ENCODE peak calls at places on chromosomes 5 and 9, in six cellular contexts. One of them, this sample, is unnamed.

GRCh38 chr9:121120386-121120785 is 45.6 kb downstream of the CNTRL start:
- DNase-seq in HepG2: no peak
- DNase-seq in K562: no peak
- DNase-seq in endothelial cell of umbilical vein: no peak
- DNase-seq in GM12878: no peak
- DNase-seq in A549: no peak
- DNase-seq in this sample: peak; percentile 14

GRCh38 chr5:71528206-71528605 is 58.9 kb upstream of the MCCC2 start:
- DNase-seq in GM12878: no peak
- DNase-seq in A549: no peak
- DNase-seq in K562: no peak
- DNase-seq in endothelial cell of umbilical vein: no peak
- DNase-seq in HepG2: no peak
- DNase-seq in this sample: no peak

GRCh38 chr5:75340714-75341478 is 3.9 kb downstream of the HMGCR start:
- DNase-seq in GM12878: no peak
- DNase-seq in A549: no peak
- DNase-seq in HepG2: no peak
- DNase-seq in endothelial cell of umbilical vein: no peak
- DNase-seq in K562: no peak
- DNase-seq in this sample: no peak

GRCh38 chr5:78899922-78900362 is 85.2 kb downstream of the ARSB start:
- DNase-seq in K562: peak; percentile 59
- DNase-seq in endothelial cell of umbilical vein: peak; percentile 69
- DNase-seq in GM12878: no peak
- DNase-seq in HepG2: peak; percentile 58
- DNase-seq in A549: peak; percentile 11
- DNase-seq in this sample: peak; percentile 82

GRCh38 chr5:37816883-37817282 is 23.0 kb downstream of the GDNF start:
- DNase-seq in A549: no peak
- DNase-seq in endothelial cell of umbilical vein: no peak
- DNase-seq in HepG2: no peak
- DNase-seq in GM12878: no peak
- DNase-seq in K562: no peak
- DNase-seq in this sample: no peak

GRCh38 chr5:33855396-33855795 is 36.4 kb downstream of the ADAMTS12 start:
- DNase-seq in GM12878: no peak
- DNase-seq in HepG2: no peak
- DNase-seq in K562: no peak
- DNase-seq in endothelial cell of umbilical vein: no peak
- DNase-seq in A549: no peak
- DNase-seq in this sample: no peak

GRCh38 chr5:178785999-178786398 is 55.5 kb upstream of the ZNF354A start:
- DNase-seq in A549: peak; percentile 50
- DNase-seq in K562: peak; percentile 28
- DNase-seq in endothelial cell of umbilical vein: no peak
- DNase-seq in GM12878: no peak
- DNase-seq in HepG2: no peak
- DNase-seq in this sample: peak; percentile 89

GRCh38 chr5:57692582-57693487 is 210.2 kb upstream of the ACTBL2 start:
- DNase-seq in K562: peak; percentile 50
- DNase-seq in GM12878: no peak
- DNase-seq in HepG2: peak; percentile 92
- DNase-seq in endothelial cell of umbilical vein: peak; percentile 90
- DNase-seq in A549: peak; percentile 78
- DNase-seq in this sample: peak; percentile 65

GRCh38 chr5:43638107-43638506 is 35.1 kb downstream of the NNT start:
- DNase-seq in GM12878: no peak
- DNase-seq in HepG2: no peak
- DNase-seq in A549: no peak
- DNase-seq in endothelial cell of umbilical vein: no peak
- DNase-seq in K562: no peak
- DNase-seq in this sample: no peak

GRCh38 chr5:131545856-131546255 is 89.2 kb downstream of the RAPGEF6 start:
- DNase-seq in GM12878: no peak
- DNase-seq in endothelial cell of umbilical vein: no peak
- DNase-seq in A549: no peak
- DNase-seq in HepG2: no peak
- DNase-seq in K562: no peak
- DNase-seq in this sample: no peak

GRCh38 chr9:116149844-116150243 is 3.7 kb upstream of the PAPPA start:
- DNase-seq in HepG2: no peak
- DNase-seq in K562: peak; percentile 32
- DNase-seq in endothelial cell of umbilical vein: no peak
- DNase-seq in GM12878: no peak
- DNase-seq in A549: no peak
- DNase-seq in this sample: peak; percentile 25

GRCh38 chr5:39616131-39616530 is 191.4 kb upstream of the DAB2 start:
- DNase-seq in endothelial cell of umbilical vein: no peak
- DNase-seq in HepG2: no peak
- DNase-seq in A549: no peak
- DNase-seq in GM12878: no peak
- DNase-seq in K562: no peak
- DNase-seq in this sample: no peak

GRCh38 chr9:129624947-129625346 is 1.0 kb upstream of the NTMT1 start:
- DNase-seq in K562: no peak
- DNase-seq in HepG2: peak; percentile 66
- DNase-seq in A549: no peak
- DNase-seq in GM12878: no peak
- DNase-seq in endothelial cell of umbilical vein: no peak
- DNase-seq in this sample: peak; percentile 92

GRCh38 chr9:72540348-72540873 is 19.0 kb downstream of the TMC1 start:
- DNase-seq in K562: peak; percentile 40
- DNase-seq in HepG2: no peak
- DNase-seq in A549: no peak
- DNase-seq in endothelial cell of umbilical vein: no peak
- DNase-seq in GM12878: no peak
- DNase-seq in this sample: no peak

GRCh38 chr5:110651507-110651906 is 75.0 kb downstream of the TMEM232 start:
- DNase-seq in A549: no peak
- DNase-seq in endothelial cell of umbilical vein: no peak
- DNase-seq in K562: no peak
- DNase-seq in GM12878: no peak
- DNase-seq in HepG2: no peak
- DNase-seq in this sample: no peak

GRCh38 chr5:134392301-134392700 is 19.4 kb downstream of the CDKN2AIPNL start:
- DNase-seq in endothelial cell of umbilical vein: no peak
- DNase-seq in GM12878: no peak
- DNase-seq in A549: no peak
- DNase-seq in K562: no peak
- DNase-seq in HepG2: no peak
- DNase-seq in this sample: no peak

GRCh38 chr9:77604316-77604715 is 43.8 kb downstream of the GNA14 start:
- DNase-seq in endothelial cell of umbilical vein: no peak
- DNase-seq in K562: no peak
- DNase-seq in GM12878: no peak
- DNase-seq in A549: no peak
- DNase-seq in HepG2: no peak
- DNase-seq in this sample: no peak
- TF ChIP-seq MAX in endothelial cell of umbilical vein: no peak
- TF ChIP-seq MAX in K562: no peak
- TF ChIP-seq MAX in GM12878: no peak
- TF ChIP-seq MAX in A549: no peak
- TF ChIP-seq MAX in HepG2: no peak
- TF ChIP-seq MAX in this sample: no peak

GRCh38 chr5:32076699-32077695 is 97.1 kb downstream of the GOLPH3 start:
- DNase-seq in A549: peak; percentile 31
- DNase-seq in GM12878: peak; percentile 15
- DNase-seq in K562: peak; percentile 45
- DNase-seq in endothelial cell of umbilical vein: peak; percentile 74
- DNase-seq in HepG2: peak; percentile 27
- DNase-seq in this sample: peak; percentile 70
- TF ChIP-seq MYC in A549: no peak
- TF ChIP-seq MYC in GM12878: no peak
- TF ChIP-seq MYC in K562: no peak
- TF ChIP-seq MYC in endothelial cell of umbilical vein: no peak
- TF ChIP-seq MYC in HepG2: no peak
- TF ChIP-seq MYC in this sample: no peak

GRCh38 chr5:96548941-96549340 is 113.2 kb upstream of the CAST start:
- DNase-seq in A549: no peak
- DNase-seq in K562: no peak
- DNase-seq in endothelial cell of umbilical vein: no peak
- DNase-seq in GM12878: no peak
- DNase-seq in HepG2: no peak
- DNase-seq in this sample: no peak
- TF ChIP-seq CTCF in A549: no peak
- TF ChIP-seq CTCF in K562: no peak
- TF ChIP-seq CTCF in endothelial cell of umbilical vein: no peak
- TF ChIP-seq CTCF in GM12878: no peak
- TF ChIP-seq CTCF in HepG2: no peak
- TF ChIP-seq CTCF in this sample: no peak

GRCh38 chr5:169408735-169409134 is 107.8 kb upstream of the SLIT3 start:
- DNase-seq in endothelial cell of umbilical vein: no peak
- DNase-seq in A549: no peak
- DNase-seq in HepG2: no peak
- DNase-seq in GM12878: no peak
- DNase-seq in K562: no peak
- DNase-seq in this sample: no peak

GRCh38 chr5:169411789-169412425 is 111.0 kb upstream of the SLIT3 start:
- DNase-seq in endothelial cell of umbilical vein: no peak
- DNase-seq in HepG2: no peak
- DNase-seq in A549: no peak
- DNase-seq in K562: no peak
- DNase-seq in GM12878: no peak
- DNase-seq in this sample: no peak

GRCh38 chr5:169411016-169411788 is 110.3 kb upstream of the SLIT3 start:
- DNase-seq in GM12878: no peak
- DNase-seq in HepG2: no peak
- DNase-seq in endothelial cell of umbilical vein: no peak
- DNase-seq in K562: no peak
- DNase-seq in A549: no peak
- DNase-seq in this sample: no peak

GRCh38 chr5:169404223-169404622 is 103.3 kb upstream of the SLIT3 start:
- DNase-seq in endothelial cell of umbilical vein: no peak
- DNase-seq in A549: no peak
- DNase-seq in GM12878: no peak
- DNase-seq in HepG2: no peak
- DNase-seq in K562: no peak
- DNase-seq in this sample: no peak

GRCh38 chr5:169408166-169408565 is 107.2 kb upstream of the SLIT3 start:
- DNase-seq in GM12878: no peak
- DNase-seq in HepG2: no peak
- DNase-seq in K562: no peak
- DNase-seq in A549: no peak
- DNase-seq in endothelial cell of umbilical vein: no peak
- DNase-seq in this sample: no peak
- TF ChIP-seq MAX in GM12878: no peak
- TF ChIP-seq MAX in HepG2: no peak
- TF ChIP-seq MAX in K562: no peak
- TF ChIP-seq MAX in A549: no peak
- TF ChIP-seq MAX in endothelial cell of umbilical vein: no peak
- TF ChIP-seq MAX in this sample: no peak

DNA sequence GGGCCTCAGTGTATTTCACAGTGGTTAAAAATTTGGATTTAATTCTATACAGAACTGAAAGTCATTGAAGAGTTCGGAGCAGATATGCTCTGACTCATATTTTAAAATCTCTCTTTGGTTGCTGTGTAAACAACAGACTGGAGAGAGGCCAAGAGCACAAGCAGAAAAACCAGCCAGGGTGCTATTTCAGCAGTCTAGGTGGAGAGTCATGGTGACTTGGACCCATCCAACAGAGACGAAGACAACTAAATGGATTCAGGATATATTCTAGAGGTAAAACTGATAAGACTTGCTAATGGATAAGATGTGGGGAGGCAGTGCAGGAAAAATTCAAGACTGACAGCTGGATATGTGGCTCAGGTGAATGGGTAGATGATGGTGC is 168.9 kb downstream of the MAPKAP1 start:
- DNase-seq in endothelial cell of umbilical vein: peak; percentile 84
- DNase-seq in A549: peak; percentile 78
- DNase-seq in GM12878: no peak
- DNase-seq in K562: no peak
- DNase-seq in HepG2: peak; percentile 84
- DNase-seq in this sample: no peak
- TF ChIP-seq MYC in endothelial cell of umbilical vein: no peak
- TF ChIP-seq MYC in A549: no peak
- TF ChIP-seq MYC in GM12878: no peak
- TF ChIP-seq MYC in K562: no peak
- TF ChIP-seq MYC in HepG2: no peak
- TF ChIP-seq MYC in this sample: no peak

DNA sequence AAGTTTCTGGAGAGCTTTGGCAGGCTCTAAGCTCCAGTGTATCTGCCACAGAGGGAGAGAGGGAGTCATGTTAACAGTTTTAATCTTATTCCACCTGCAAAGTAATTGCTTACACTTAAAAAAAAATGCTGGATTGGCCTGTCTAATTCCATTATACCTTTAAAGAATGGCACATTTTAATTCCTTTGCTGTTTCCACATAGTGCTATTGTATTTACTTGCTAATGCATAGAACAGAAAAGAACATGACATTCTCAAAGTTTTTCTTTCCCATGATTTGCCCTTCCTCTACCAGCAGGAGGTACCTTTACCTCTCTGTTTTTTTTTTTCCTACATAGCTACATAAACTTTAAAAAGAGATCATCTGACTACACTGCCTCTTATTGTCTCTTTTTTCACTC is 318.0 kb downstream of the GLIS3 start:
- DNase-seq in A549: no peak
- DNase-seq in HepG2: no peak
- DNase-seq in GM12878: no peak
- DNase-seq in endothelial cell of umbilical vein: no peak
- DNase-seq in K562: no peak
- DNase-seq in this sample: no peak
- TF ChIP-seq CTCF in A549: no peak
- TF ChIP-seq CTCF in HepG2: no peak
- TF ChIP-seq CTCF in GM12878: no peak
- TF ChIP-seq CTCF in endothelial cell of umbilical vein: no peak
- TF ChIP-seq CTCF in K562: no peak
- TF ChIP-seq CTCF in this sample: no peak

DNA sequence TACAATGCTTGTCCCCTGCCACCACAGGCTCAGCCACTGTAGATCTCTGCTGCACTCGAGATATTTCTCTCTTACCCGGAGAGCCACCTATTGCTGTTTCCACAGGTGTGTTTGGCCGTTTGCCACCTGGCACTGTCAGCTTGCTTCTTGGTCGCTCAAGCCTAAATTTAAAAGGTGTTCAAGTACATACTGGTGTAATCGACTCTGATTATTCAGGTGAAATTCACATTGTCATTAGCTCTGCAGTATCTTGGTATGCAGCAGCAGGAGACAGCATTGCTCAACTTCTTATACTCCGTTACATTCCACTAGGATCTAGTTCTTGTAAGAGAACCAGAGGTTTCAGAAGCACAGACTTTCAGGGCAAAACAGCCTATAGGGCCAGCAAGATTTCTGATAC is 103.5 kb downstream of the SYK start:
- DNase-seq in A549: no peak
- DNase-seq in GM12878: no peak
- DNase-seq in K562: no peak
- DNase-seq in endothelial cell of umbilical vein: no peak
- DNase-seq in HepG2: no peak
- DNase-seq in this sample: no peak
- TF ChIP-seq MAX in A549: no peak
- TF ChIP-seq MAX in GM12878: no peak
- TF ChIP-seq MAX in K562: no peak
- TF ChIP-seq MAX in endothelial cell of umbilical vein: no peak
- TF ChIP-seq MAX in HepG2: no peak
- TF ChIP-seq MAX in this sample: no peak

DNA sequence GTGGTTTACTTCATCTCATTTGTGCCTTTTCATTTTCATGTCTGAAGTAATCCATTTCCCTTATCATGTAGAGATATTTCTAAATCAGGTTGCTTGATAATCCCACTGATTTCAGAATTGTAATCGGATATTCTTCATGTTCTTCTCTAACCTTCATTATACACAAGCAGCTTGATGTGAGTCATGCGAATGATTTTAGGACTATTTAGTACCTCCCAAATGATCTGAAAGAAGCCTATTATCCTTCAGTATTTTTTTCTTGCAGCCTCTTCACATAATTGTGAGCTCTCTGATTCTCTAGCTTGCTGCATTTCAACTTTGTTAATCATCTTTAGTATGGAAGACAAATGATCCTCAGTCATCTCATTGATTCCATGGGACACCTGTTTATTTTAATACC is 182.0 kb downstream of the GIN1 start:
- DNase-seq in HepG2: no peak
- DNase-seq in A549: no peak
- DNase-seq in K562: no peak
- DNase-seq in endothelial cell of umbilical vein: no peak
- DNase-seq in GM12878: no peak
- DNase-seq in this sample: no peak
- TF ChIP-seq MYC in HepG2: no peak
- TF ChIP-seq MYC in A549: no peak
- TF ChIP-seq MYC in K562: no peak
- TF ChIP-seq MYC in endothelial cell of umbilical vein: no peak
- TF ChIP-seq MYC in GM12878: no peak
- TF ChIP-seq MYC in this sample: no peak